ENCODE peak calls at places on chromosomes 5 and 9, in nine cellular contexts. One of them, this sample, is unnamed.

GRCh38 chr9:94866770-94867169 is 140.3 kb downstream of the AOPEP start:
- DNase-seq in activated B cell treated with CpG ODN at 0.5 μM for 24 hours: no peak
- DNase-seq in HFF-Myc: no peak
- DNase-seq in AG04449: no peak
- DNase-seq in choroid plexus epithelial cell: peak; percentile 23
- DNase-seq in IMR-90: peak; percentile 33
- DNase-seq in cardiac fibroblast: peak; percentile 40
- DNase-seq in nephron progenitor cell: no peak
- DNase-seq in hepatocyte: no peak
- DNase-seq in this sample: no peak

GRCh38 chr9:15622596-15622995 is 69.8 kb downstream of the CCDC171 start:
- DNase-seq in activated B cell treated with CpG ODN at 0.5 μM for 24 hours: no peak
- DNase-seq in HFF-Myc: no peak
- DNase-seq in AG04449: no peak
- DNase-seq in choroid plexus epithelial cell: peak; percentile 62
- DNase-seq in IMR-90: peak; percentile 46
- DNase-seq in cardiac fibroblast: peak; percentile 38
- DNase-seq in nephron progenitor cell: no peak
- DNase-seq in hepatocyte: no peak
- DNase-seq in this sample: no peak

GRCh38 chr5:442335-443238 is at the start of gene EXOC3:
- DNase-seq in activated B cell treated with CpG ODN at 0.5 μM for 24 hours: peak; percentile 81
- DNase-seq in HFF-Myc: no peak
- DNase-seq in AG04449: no peak
- DNase-seq in choroid plexus epithelial cell: peak; percentile 60
- DNase-seq in IMR-90: peak; percentile 56
- DNase-seq in cardiac fibroblast: peak; percentile 63
- DNase-seq in nephron progenitor cell: peak; percentile 84
- DNase-seq in hepatocyte: peak; percentile 91
- DNase-seq in this sample: peak; percentile 51

GRCh38 chr9:35611230-35611797 is 6.3 kb downstream of the TESK1 start:
- DNase-seq in activated B cell treated with CpG ODN at 0.5 μM for 24 hours: no peak
- DNase-seq in HFF-Myc: no peak
- DNase-seq in AG04449: no peak
- DNase-seq in choroid plexus epithelial cell: peak; percentile 65
- DNase-seq in IMR-90: peak; percentile 35
- DNase-seq in cardiac fibroblast: peak; percentile 63
- DNase-seq in nephron progenitor cell: peak; percentile 49
- DNase-seq in hepatocyte: peak; percentile 53
- DNase-seq in this sample: peak; percentile 48

GRCh38 chr5:122880749-122881148 is 35.3 kb downstream of the SNX24 start:
- DNase-seq in activated B cell treated with CpG ODN at 0.5 μM for 24 hours: no peak
- DNase-seq in HFF-Myc: no peak
- DNase-seq in AG04449: no peak
- DNase-seq in choroid plexus epithelial cell: no peak
- DNase-seq in IMR-90: no peak
- DNase-seq in cardiac fibroblast: no peak
- DNase-seq in nephron progenitor cell: no peak
- DNase-seq in hepatocyte: no peak
- DNase-seq in this sample: no peak

GRCh38 chr5:95261369-95262175 is 23.3 kb downstream of the MCTP1 start:
- DNase-seq in activated B cell treated with CpG ODN at 0.5 μM for 24 hours: no peak
- DNase-seq in HFF-Myc: peak; percentile 9
- DNase-seq in AG04449: no peak
- DNase-seq in choroid plexus epithelial cell: peak; percentile 77
- DNase-seq in IMR-90: peak; percentile 49
- DNase-seq in cardiac fibroblast: peak; percentile 76
- DNase-seq in nephron progenitor cell: no peak
- DNase-seq in hepatocyte: peak; percentile 37
- DNase-seq in this sample: peak; percentile 54

GRCh38 chr5:14749579-14750091 is 85.1 kb downstream of the OTULIN start:
- DNase-seq in activated B cell treated with CpG ODN at 0.5 μM for 24 hours: no peak
- DNase-seq in HFF-Myc: no peak
- DNase-seq in AG04449: no peak
- DNase-seq in choroid plexus epithelial cell: no peak
- DNase-seq in IMR-90: peak; percentile 8
- DNase-seq in cardiac fibroblast: no peak
- DNase-seq in nephron progenitor cell: no peak
- DNase-seq in hepatocyte: no peak
- DNase-seq in this sample: no peak

GRCh38 chr5:126351138-126351537 is 72.1 kb upstream of the GRAMD2B start:
- DNase-seq in activated B cell treated with CpG ODN at 0.5 μM for 24 hours: no peak
- DNase-seq in HFF-Myc: no peak
- DNase-seq in AG04449: no peak
- DNase-seq in choroid plexus epithelial cell: peak; percentile 94
- DNase-seq in IMR-90: peak; percentile 84
- DNase-seq in cardiac fibroblast: peak; percentile 73
- DNase-seq in nephron progenitor cell: no peak
- DNase-seq in hepatocyte: peak; percentile 60
- DNase-seq in this sample: no peak

GRCh38 chr5:6504677-6505414 is 56.2 kb downstream of the UBE2QL1 start:
- DNase-seq in activated B cell treated with CpG ODN at 0.5 μM for 24 hours: no peak
- DNase-seq in HFF-Myc: peak; percentile 9
- DNase-seq in AG04449: no peak
- DNase-seq in choroid plexus epithelial cell: no peak
- DNase-seq in IMR-90: peak; percentile 15
- DNase-seq in cardiac fibroblast: no peak
- DNase-seq in nephron progenitor cell: no peak
- DNase-seq in hepatocyte: peak; percentile 30
- DNase-seq in this sample: no peak

GRCh38 chr5:72558383-72558782 is 51.2 kb upstream of the ZNF366 start:
- DNase-seq in activated B cell treated with CpG ODN at 0.5 μM for 24 hours: no peak
- DNase-seq in HFF-Myc: no peak
- DNase-seq in AG04449: no peak
- DNase-seq in choroid plexus epithelial cell: no peak
- DNase-seq in IMR-90: no peak
- DNase-seq in cardiac fibroblast: no peak
- DNase-seq in nephron progenitor cell: no peak
- DNase-seq in hepatocyte: no peak
- DNase-seq in this sample: no peak

GRCh38 chr5:116084231-116084630 is 594 bp upstream of the COMMD10 start:
- DNase-seq in activated B cell treated with CpG ODN at 0.5 μM for 24 hours: no peak
- DNase-seq in HFF-Myc: no peak
- DNase-seq in AG04449: no peak
- DNase-seq in choroid plexus epithelial cell: peak; percentile 47
- DNase-seq in IMR-90: peak; percentile 29
- DNase-seq in cardiac fibroblast: peak; percentile 39
- DNase-seq in nephron progenitor cell: peak; percentile 12
- DNase-seq in hepatocyte: peak; percentile 43
- DNase-seq in this sample: no peak

GRCh38 chr9:114908796-114909448 is 21.5 kb downstream of the TNFSF8 start:
- DNase-seq in activated B cell treated with CpG ODN at 0.5 μM for 24 hours: no peak
- DNase-seq in HFF-Myc: no peak
- DNase-seq in AG04449: no peak
- DNase-seq in choroid plexus epithelial cell: no peak
- DNase-seq in IMR-90: peak; percentile 63
- DNase-seq in cardiac fibroblast: peak; percentile 44
- DNase-seq in nephron progenitor cell: no peak
- DNase-seq in hepatocyte: no peak
- DNase-seq in this sample: no peak

GRCh38 chr5:120139039-120139438 is 325.1 kb upstream of the PRR16 start:
- DNase-seq in activated B cell treated with CpG ODN at 0.5 μM for 24 hours: no peak
- DNase-seq in HFF-Myc: peak; percentile 72
- DNase-seq in AG04449: peak; percentile 83
- DNase-seq in choroid plexus epithelial cell: peak; percentile 98
- DNase-seq in IMR-90: peak; percentile 99
- DNase-seq in cardiac fibroblast: peak; percentile 99
- DNase-seq in nephron progenitor cell: no peak
- DNase-seq in hepatocyte: peak; percentile 73
- DNase-seq in this sample: peak; percentile 52

GRCh38 chr9:117265253-117265652 is 149.6 kb downstream of the ASTN2 start:
- DNase-seq in activated B cell treated with CpG ODN at 0.5 μM for 24 hours: no peak
- DNase-seq in HFF-Myc: no peak
- DNase-seq in AG04449: no peak
- DNase-seq in choroid plexus epithelial cell: no peak
- DNase-seq in IMR-90: no peak
- DNase-seq in cardiac fibroblast: no peak
- DNase-seq in nephron progenitor cell: no peak
- DNase-seq in hepatocyte: no peak
- DNase-seq in this sample: no peak

GRCh38 chr9:117273612-117274011 is 141.2 kb downstream of the ASTN2 start:
- DNase-seq in activated B cell treated with CpG ODN at 0.5 μM for 24 hours: no peak
- DNase-seq in HFF-Myc: no peak
- DNase-seq in AG04449: no peak
- DNase-seq in choroid plexus epithelial cell: no peak
- DNase-seq in IMR-90: no peak
- DNase-seq in cardiac fibroblast: no peak
- DNase-seq in nephron progenitor cell: no peak
- DNase-seq in hepatocyte: no peak
- DNase-seq in this sample: no peak

GRCh38 chr9:117266855-117267497 is 147.9 kb downstream of the ASTN2 start:
- DNase-seq in activated B cell treated with CpG ODN at 0.5 μM for 24 hours: no peak
- DNase-seq in HFF-Myc: no peak
- DNase-seq in AG04449: no peak
- DNase-seq in choroid plexus epithelial cell: no peak
- DNase-seq in IMR-90: no peak
- DNase-seq in cardiac fibroblast: no peak
- DNase-seq in nephron progenitor cell: no peak
- DNase-seq in hepatocyte: no peak
- DNase-seq in this sample: no peak

DNA sequence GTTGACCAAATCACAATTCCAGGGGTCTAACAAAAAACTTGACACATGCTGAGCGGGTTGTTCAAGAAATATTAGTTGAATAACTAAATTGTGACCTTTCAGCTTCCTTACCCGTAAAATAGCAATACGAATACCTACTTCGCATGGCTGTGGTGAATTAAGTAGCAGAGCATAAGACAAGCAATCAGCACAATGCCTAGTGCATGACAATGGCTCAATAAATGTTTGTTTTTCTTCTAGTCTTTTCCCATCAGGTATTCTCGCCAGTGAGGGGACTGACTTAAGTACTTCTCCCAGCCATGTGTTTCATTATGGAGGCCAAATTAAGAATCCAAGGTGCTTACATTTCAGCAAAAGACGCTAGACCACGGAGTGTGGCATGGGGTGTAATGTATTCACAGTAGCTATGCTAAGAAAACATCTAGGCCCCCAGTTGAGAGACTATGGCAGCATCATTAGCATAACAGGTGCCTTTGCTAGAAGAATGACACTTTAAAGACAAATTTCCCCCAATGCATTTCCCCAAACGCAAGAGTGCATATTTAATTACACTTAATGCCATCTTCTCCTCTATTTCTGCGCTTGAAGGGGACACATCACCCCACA is 145.9 kb downstream of the ASTN2 start:
- DNase-seq in activated B cell treated with CpG ODN at 0.5 μM for 24 hours: no peak
- DNase-seq in HFF-Myc: no peak
- DNase-seq in AG04449: no peak
- DNase-seq in choroid plexus epithelial cell: no peak
- DNase-seq in IMR-90: no peak
- DNase-seq in cardiac fibroblast: no peak
- DNase-seq in nephron progenitor cell: no peak
- DNase-seq in hepatocyte: no peak
- DNase-seq in this sample: no peak
- TF ChIP-seq CTCF in activated B cell treated with CpG ODN at 0.5 μM for 24 hours: no peak
- TF ChIP-seq CTCF in HFF-Myc: no peak
- TF ChIP-seq CTCF in AG04449: no peak
- TF ChIP-seq CTCF in choroid plexus epithelial cell: no peak
- TF ChIP-seq CTCF in IMR-90: no peak
- TF ChIP-seq CTCF in cardiac fibroblast: no peak
- TF ChIP-seq CTCF in nephron progenitor cell: no peak
- TF ChIP-seq CTCF in hepatocyte: no peak
- TF ChIP-seq CTCF in this sample: no peak

DNA sequence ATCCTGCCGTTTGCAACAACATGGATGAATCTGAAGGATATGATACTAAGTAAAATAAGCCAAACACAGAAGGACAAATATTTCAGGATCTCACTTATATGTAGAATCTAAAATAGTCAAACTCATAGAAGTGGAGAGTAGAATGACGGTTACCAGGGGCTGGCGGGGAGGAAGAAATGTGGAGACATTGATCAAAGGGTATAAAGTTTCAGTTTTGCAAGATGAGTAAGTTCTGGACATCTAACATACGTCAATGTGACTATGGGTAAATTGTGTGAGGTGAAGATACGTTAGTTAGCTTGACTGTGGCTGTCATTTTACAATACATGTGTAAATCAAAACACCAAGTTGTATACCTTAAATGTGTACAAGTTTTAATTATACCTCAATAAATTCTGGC is 200.3 kb downstream of the SNX18 start:
- DNase-seq in activated B cell treated with CpG ODN at 0.5 μM for 24 hours: no peak
- DNase-seq in HFF-Myc: no peak
- DNase-seq in AG04449: no peak
- DNase-seq in choroid plexus epithelial cell: no peak
- DNase-seq in IMR-90: no peak
- DNase-seq in cardiac fibroblast: no peak
- DNase-seq in nephron progenitor cell: no peak
- DNase-seq in hepatocyte: no peak
- DNase-seq in this sample: no peak
- TF ChIP-seq CTCF in activated B cell treated with CpG ODN at 0.5 μM for 24 hours: no peak
- TF ChIP-seq CTCF in HFF-Myc: no peak
- TF ChIP-seq CTCF in AG04449: no peak
- TF ChIP-seq CTCF in choroid plexus epithelial cell: no peak
- TF ChIP-seq CTCF in IMR-90: no peak
- TF ChIP-seq CTCF in cardiac fibroblast: no peak
- TF ChIP-seq CTCF in nephron progenitor cell: no peak
- TF ChIP-seq CTCF in hepatocyte: no peak
- TF ChIP-seq CTCF in this sample: no peak

DNA sequence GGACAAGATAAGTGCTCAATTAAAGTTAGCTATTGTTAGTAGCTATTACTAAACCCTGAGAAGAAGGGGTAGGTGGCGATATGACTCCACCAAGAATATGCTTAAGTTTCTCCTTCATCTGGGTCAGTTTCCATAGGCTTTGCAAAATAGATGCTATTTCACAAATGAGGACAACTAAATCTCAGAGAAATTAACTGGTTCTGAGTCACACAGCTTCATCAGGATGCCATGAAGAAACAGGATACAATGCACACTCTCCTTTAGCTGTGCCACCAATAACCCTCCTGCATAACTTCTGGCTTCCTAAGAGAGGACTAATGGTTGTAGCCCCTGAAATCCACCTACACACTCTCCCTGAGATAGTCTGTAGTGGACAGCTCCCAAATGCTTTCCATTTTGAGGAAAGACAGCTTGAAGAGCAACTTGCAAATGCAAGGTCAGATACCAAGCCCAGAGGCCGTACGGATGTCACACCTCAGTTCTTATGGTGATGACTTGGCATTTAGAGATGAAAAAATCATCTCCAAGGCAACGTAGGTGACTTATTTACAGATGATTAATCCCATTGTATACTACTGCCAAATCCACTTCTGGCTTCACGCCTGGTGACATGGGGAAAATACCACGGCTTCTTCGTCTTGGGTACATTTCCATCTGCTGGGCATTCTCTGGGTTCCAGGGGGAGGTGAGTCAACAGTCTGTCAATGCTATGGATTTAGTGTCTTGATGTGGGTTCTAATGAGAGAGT is 251.4 kb upstream of the IL12B start:
- DNase-seq in activated B cell treated with CpG ODN at 0.5 μM for 24 hours: no peak
- DNase-seq in HFF-Myc: peak; percentile 38
- DNase-seq in AG04449: peak; percentile 67
- DNase-seq in choroid plexus epithelial cell: peak; percentile 68
- DNase-seq in IMR-90: peak; percentile 45
- DNase-seq in cardiac fibroblast: peak; percentile 97
- DNase-seq in nephron progenitor cell: no peak
- DNase-seq in hepatocyte: no peak
- DNase-seq in this sample: no peak
- TF ChIP-seq CTCF in activated B cell treated with CpG ODN at 0.5 μM for 24 hours: no peak
- TF ChIP-seq CTCF in HFF-Myc: no peak
- TF ChIP-seq CTCF in AG04449: peak; percentile 11
- TF ChIP-seq CTCF in choroid plexus epithelial cell: peak; percentile 38
- TF ChIP-seq CTCF in IMR-90: peak; percentile 22
- TF ChIP-seq CTCF in cardiac fibroblast: peak; percentile 31
- TF ChIP-seq CTCF in nephron progenitor cell: no peak
- TF ChIP-seq CTCF in hepatocyte: no peak
- TF ChIP-seq CTCF in this sample: no peak

GRCh38 chr5:88883566-88884434 is 816 bp upstream of the MEF2C start:
- DNase-seq in activated B cell treated with CpG ODN at 0.5 μM for 24 hours: peak; percentile 58
- DNase-seq in HFF-Myc: peak; percentile 56
- DNase-seq in AG04449: no peak
- DNase-seq in choroid plexus epithelial cell: peak; percentile 87
- DNase-seq in IMR-90: peak; percentile 79
- DNase-seq in cardiac fibroblast: peak; percentile 88
- DNase-seq in nephron progenitor cell: peak; percentile 70
- DNase-seq in hepatocyte: peak; percentile 68
- DNase-seq in this sample: peak; percentile 62
- TF ChIP-seq CTCF in activated B cell treated with CpG ODN at 0.5 μM for 24 hours: no peak
- TF ChIP-seq CTCF in HFF-Myc: no peak
- TF ChIP-seq CTCF in AG04449: peak; percentile 2
- TF ChIP-seq CTCF in choroid plexus epithelial cell: peak; percentile 17
- TF ChIP-seq CTCF in IMR-90: no peak
- TF ChIP-seq CTCF in cardiac fibroblast: no peak
- TF ChIP-seq CTCF in nephron progenitor cell: no peak
- TF ChIP-seq CTCF in hepatocyte: no peak
- TF ChIP-seq CTCF in this sample: no peak

This sample was measured in CD14-positive monocyte.